ENCODE peak calls at places on chromosomes 4 and X, in four cellular contexts. X, Q, V and L are unnamed samples.
A peak's percentile ranks its signal among the peaks of the same experiment; 100 is the strongest.

GRCh38 chrX:16199343-16199742 is 32.1 kb downstream of the MAGEB17 start:
- DNase-seq in V (no peak), Q (no peak), X (no peak), L (no peak)

GRCh38 chr4:105092356-105092755 is 54.3 kb upstream of the TET2 start:
- DNase-seq in X (no peak), Q (no peak), V (no peak), L (no peak)

GRCh38 chr4:118033148-118034060 is 882 bp upstream of the NDST3 start:
- DNase-seq in Q (no peak), V (no peak), X (peak; percentile 76), L (peak; percentile 87)

GRCh38 chrX:23168291-23168690 is 166.4 kb upstream of the PTCHD1 start:
- DNase-seq in Q (no peak), X (no peak), V (no peak), L (no peak)

GRCh38 chr4:43244688-43245382 is 352.3 kb downstream of the GRXCR1 start:
- DNase-seq in V (no peak), X (no peak), Q (peak; percentile 74), L (no peak)

GRCh38 chrX:129653985-129654651 is 638 bp downstream of the APLN start:
- DNase-seq in V (no peak), X (peak; percentile 20), Q (no peak), L (peak; percentile 74)

GRCh38 chr4:183790661-183791060 is 114.4 kb upstream of the STOX2 start:
- DNase-seq in V (no peak), Q (no peak), X (no peak), L (no peak)

GRCh38 chr4:24772061-24772705 is 23.2 kb upstream of the SOD3 start:
- DNase-seq in X (no peak), V (no peak), Q (no peak), L (no peak)

GRCh38 chr4:48653217-48654014 is 126.7 kb downstream of the FRYL start:
- DNase-seq in V (peak; percentile 32), X (no peak), Q (no peak), L (peak; percentile 30)

GRCh38 chrX:110914281-110914680 is 118.7 kb upstream of the CHRDL1 start:
- DNase-seq in V (no peak), Q (no peak), X (no peak), L (no peak)

GRCh38 chr4:48449151-48449550 is 34.0 kb upstream of the SLC10A4 start:
- DNase-seq in Q (no peak), V (peak; percentile 14), X (no peak), L (no peak)

GRCh38 chrX:31036895-31037294 is 34.9 kb downstream of the FTHL17 start:
- DNase-seq in X (peak; percentile 36), Q (no peak), V (peak; percentile 45), L (peak; percentile 34)

GRCh38 chr4:146458594-146458993 is 63.1 kb downstream of the SLC10A7 start:
- DNase-seq in V (no peak), X (no peak), Q (no peak), L (no peak)

GRCh38 chr4:139875456-139875855 is 209.8 kb downstream of the MGST2 start:
- DNase-seq in X (peak; percentile 65), Q (no peak), V (no peak), L (no peak)

GRCh38 chr4:150181536-150181935 is 103.3 kb downstream of the DCLK2 start:
- DNase-seq in Q (no peak), X (no peak), V (no peak), L (peak; percentile 36)

GRCh38 chr4:159368320-159368719 is 265.4 kb downstream of the RAPGEF2 start:
- DNase-seq in Q (no peak), X (no peak), V (no peak), L (no peak)

GRCh38 chr4:100414016-100414790 is 103.6 kb downstream of the EMCN start:
- DNase-seq in Q (no peak), V (no peak), X (no peak), L (no peak)

GRCh38 chr4:48570646-48571220 is 80.7 kb downstream of the ZAR1 start:
- DNase-seq in V (no peak), Q (no peak), X (no peak), L (no peak)

GRCh38 chrX:47540754-47541538 is 20.1 kb upstream of the ARAF start:
- DNase-seq in X (peak; percentile 54), V (peak; percentile 92), Q (no peak), L (peak; percentile 80)

DNA sequence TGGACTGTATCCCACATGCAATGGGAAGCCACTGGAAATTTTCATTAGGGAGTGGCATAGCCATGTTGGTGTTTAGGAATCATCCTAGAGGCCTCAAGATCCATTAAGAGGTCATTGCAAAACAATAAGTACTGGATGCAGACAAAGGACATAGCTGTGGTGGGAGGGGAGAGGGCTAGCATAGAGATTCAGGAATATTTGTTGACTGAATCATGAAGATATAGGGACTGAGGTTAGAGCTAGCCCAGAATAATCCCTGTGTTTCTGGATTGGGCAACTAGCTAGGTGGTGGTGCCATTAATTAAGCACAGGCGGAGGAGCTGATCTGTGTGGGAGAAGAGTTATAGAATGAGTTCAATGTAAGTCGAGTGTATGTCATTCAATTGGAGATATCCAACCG is 135.0 kb downstream of the RAB28 start:
- DNase-seq in Q (no peak), V (no peak), X (no peak), L (no peak)
- TF ChIP-seq USF1 in Q (no peak), V (no peak), X (no peak), L (no peak)

GRCh38 chr4:6563935-6564645 is 10.9 kb upstream of the MAN2B2 start:
- DNase-seq in V (no peak), X (no peak), Q (no peak), L (no peak)

GRCh38 chr4:6561173-6561516 is 13.8 kb upstream of the MAN2B2 start:
- DNase-seq in X (no peak), Q (no peak), V (no peak), L (no peak)

GRCh38 chr4:6560416-6561172 is 14.4 kb upstream of the MAN2B2 start:
- DNase-seq in V (no peak), Q (no peak), X (no peak), L (no peak)

GRCh38 chr4:6561706-6562371 is 13.2 kb upstream of the MAN2B2 start:
- DNase-seq in V (no peak), X (no peak), Q (no peak), L (no peak)

GRCh38 chr4:6562931-6563901 is 11.8 kb upstream of the MAN2B2 start:
- DNase-seq in Q (no peak), V (no peak), X (peak; percentile 42), L (peak; percentile 86)
- TF ChIP-seq USF1 in Q (no peak), V (no peak), X (no peak), L (no peak)

DNA sequence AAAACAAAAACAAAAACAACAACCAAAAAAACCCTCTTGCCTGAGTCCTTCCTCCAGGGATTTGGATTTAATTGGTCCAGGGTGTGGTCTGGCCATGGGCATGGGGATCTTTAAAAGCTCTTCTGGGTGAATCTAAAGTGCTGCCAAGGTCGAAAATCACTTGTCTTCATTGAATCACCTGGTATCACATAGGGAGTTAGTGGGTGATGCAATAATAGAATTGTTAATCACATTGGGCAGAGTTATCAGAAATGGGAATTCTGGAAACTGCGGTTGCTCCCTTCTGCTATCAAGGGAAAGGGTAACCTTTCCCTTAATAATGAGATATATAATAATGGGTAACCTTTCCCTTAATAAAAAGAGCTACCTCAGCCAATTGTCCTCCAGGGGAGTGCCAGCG is 267.9 kb upstream of the KLF3 start:
- DNase-seq in X (no peak), V (no peak), Q (no peak), L (no peak)
- TF ChIP-seq USF1 in X (no peak), V (no peak), Q (no peak), L (no peak)

GRCh38 chr4:74202062-74202586 is 44.2 kb downstream of the MTHFD2L start:
- DNase-seq in Q (no peak), V (no peak), X (no peak), L (no peak)
- TF ChIP-seq USF1 in Q (no peak), V (no peak), X (no peak), L (no peak)

GRCh38 chr4:174702974-174703478 is 126.0 kb downstream of the GLRA3 start:
- DNase-seq in V (no peak), X (no peak), Q (no peak), L (no peak)

GRCh38 chr4:174699654-174700053 is 129.4 kb downstream of the GLRA3 start:
- DNase-seq in X (no peak), V (no peak), Q (no peak), L (no peak)

GRCh38 chr4:174696657-174697056 is 132.4 kb downstream of the GLRA3 start:
- DNase-seq in X (no peak), V (no peak), Q (no peak), L (no peak)

GRCh38 chr4:174697896-174698295 is 131.2 kb downstream of the GLRA3 start:
- DNase-seq in V (no peak), X (no peak), Q (no peak), L (no peak)

DNA sequence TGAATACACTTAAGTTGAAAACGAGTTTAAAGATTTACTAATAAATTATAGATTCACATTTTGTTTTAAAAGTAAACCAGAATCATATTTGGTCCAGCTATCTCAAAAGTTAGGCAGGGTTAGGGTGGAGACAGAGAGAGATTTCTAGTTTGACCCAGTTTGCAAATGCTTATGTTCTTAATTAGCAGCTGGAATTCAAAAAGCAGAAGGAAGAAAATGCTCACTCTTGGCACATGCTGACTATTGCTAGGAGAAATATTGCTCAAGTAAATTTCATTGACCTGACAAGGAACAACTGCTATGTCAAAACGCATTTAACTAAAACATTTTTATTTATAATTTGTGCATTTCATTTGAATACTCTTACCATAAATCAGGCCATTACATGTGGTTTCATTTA is 131.9 kb downstream of the GLRA3 start:
- DNase-seq in V (no peak), Q (no peak), X (no peak), L (no peak)
- TF ChIP-seq USF1 in V (no peak), Q (no peak), X (no peak), L (no peak)

GRCh38 chr4:98958065-98958464 is 29.1 kb upstream of the EIF4E start:
- DNase-seq in Q (no peak), X (no peak), V (no peak), L (no peak)
- TF ChIP-seq USF1 in Q (no peak), X (no peak), V (no peak), L (no peak)

DNA sequence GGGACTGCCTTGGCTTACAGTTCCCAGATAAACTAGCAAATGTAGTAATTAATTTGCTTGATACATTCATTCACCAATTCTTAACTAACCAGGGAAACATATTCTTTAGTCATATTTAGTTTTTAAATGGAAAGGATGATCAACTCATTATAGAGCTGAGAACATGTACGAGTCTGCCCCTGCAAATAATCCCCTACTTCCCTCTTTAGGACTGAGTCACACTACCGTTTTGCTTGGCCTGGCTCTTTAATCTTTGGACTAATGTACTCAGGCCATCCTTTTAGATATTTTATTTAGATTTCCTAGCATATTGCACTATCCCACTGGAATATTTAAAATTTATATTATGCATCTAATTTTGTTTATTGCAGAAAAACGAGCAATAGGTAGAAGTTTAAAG is 105.5 kb upstream of the LCORL start:
- DNase-seq in X (no peak), V (no peak), Q (no peak), L (no peak)
- TF ChIP-seq USF1 in X (no peak), V (no peak), Q (no peak), L (no peak)

GRCh38 chr4:17173300-17173699 is 274.9 kb upstream of the LDB2 start:
- DNase-seq in V (peak; percentile 8), Q (no peak), X (peak; percentile 47), L (no peak)
- TF ChIP-seq USF1 in V (no peak), Q (no peak), X (no peak), L (no peak)

DNA sequence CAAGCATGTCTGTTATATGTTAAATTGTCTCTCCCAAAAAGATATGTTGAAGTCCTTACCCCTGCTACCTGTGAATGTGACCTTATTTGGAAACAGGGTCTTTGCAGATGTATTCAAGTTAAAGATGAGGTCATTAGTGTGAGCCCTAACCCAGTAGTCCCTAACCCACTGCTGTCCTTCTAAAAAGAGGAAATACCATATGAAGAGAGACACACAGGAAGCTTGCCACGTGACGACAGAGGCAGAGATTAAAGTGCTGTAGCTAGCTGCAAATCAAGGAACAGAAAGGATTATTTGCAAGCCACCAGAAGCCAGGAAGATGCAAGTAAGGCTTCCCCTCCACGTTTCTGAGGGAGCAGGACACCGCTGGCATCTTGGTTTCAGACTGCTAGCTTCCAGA is 150.1 kb downstream of the HNRNPD start:
- DNase-seq in V (no peak), X (no peak), Q (no peak), L (no peak)
- TF ChIP-seq USF1 in V (no peak), X (peak; percentile 70), Q (no peak), L (no peak)